ENCODE peak calls at places on chromosomes 11 and 22, in five cellular contexts. L is iPS-NIHi11, F is brain microvascular endothelial cell, B is glutamatergic neuron, E is iris pigment epithelial cell. N is an unnamed sample.
A peak's percentile ranks its signal among the peaks of the same experiment; 100 is the strongest.

GRCh38 chr11:113087716-113088115 is 126.5 kb downstream of the NCAM1 start:
- DNase-seq in F (no peak), B (no peak), L (no peak), E (no peak), N (no peak)

GRCh38 chr22:47564158-47564450 is 801.7 kb downstream of the TBC1D22A start:
- DNase-seq in B (no peak), L (no peak), E (no peak), F (no peak), N (no peak)

GRCh38 chr11:19382131-19382611 is 141.4 kb upstream of the E2F8 start:
- DNase-seq in E (no peak), B (no peak), F (no peak), L (no peak), N (no peak)

GRCh38 chr22:32994046-32994827 is 63.9 kb downstream of the SYN3 start:
- DNase-seq in F (no peak), B (no peak), L (peak; percentile 41), E (no peak), N (no peak)

GRCh38 chr11:61712911-61713310 is 32.7 kb downstream of the DAGLA start:
- DNase-seq in E (no peak), F (no peak), L (no peak), B (no peak), N (no peak)

GRCh38 chr11:46588131-46588530 is 5.7 kb downstream of the AMBRA1 start:
- DNase-seq in L (no peak), F (no peak), B (no peak), E (peak; percentile 51), N (no peak)

GRCh38 chr22:42173183-42173926 is 42.7 kb upstream of the CYP2D6 start:
- DNase-seq in L (no peak), B (no peak), E (no peak), F (no peak), N (no peak)

GRCh38 chr22:24030186-24030702 is 19.1 kb downstream of the CABIN1 start:
- DNase-seq in E (no peak), F (no peak), L (no peak), B (no peak), N (no peak)

GRCh38 chr11:130913268-130913667 is 3.0 kb downstream of the SNX19 start:
- DNase-seq in L (no peak), B (no peak), F (no peak), E (no peak), N (no peak)

GRCh38 chr11:64760759-64761417 is 1.1 kb upstream of the PYGM start:
- DNase-seq in E (no peak), B (no peak), L (no peak), F (no peak), N (no peak)

GRCh38 chr11:70433038-70433437 is 34.7 kb downstream of the CTTN start:
- DNase-seq in F (no peak), L (no peak), B (no peak), E (no peak), N (no peak)

GRCh38 chr11:72297828-72298227 is 53.9 kb upstream of the PHOX2A start:
- DNase-seq in B (no peak), L (no peak), E (no peak), F (no peak), N (no peak)

GRCh38 chr11:125933030-125933813 is 12.6 kb upstream of the VSIG10L2 start:
- DNase-seq in F (no peak), B (no peak), L (no peak), E (no peak), N (no peak)

N was measured in BE2C.